ENCODE peak calls at places on chromosome 18, in four cellular contexts. M is HuH-7.5, O is Caki2, U is iPS-NIHi11. J is an unnamed sample.

GRCh38 chr18:70419526-70419925 is 130.7 kb downstream of the SOCS6 start:
- DNase-seq in O (no peak), M (no peak), U (no peak), J (no peak)

GRCh38 chr18:6781846-6782245 is 52.3 kb downstream of the ARHGAP28 start:
- DNase-seq in U (no peak), M (no peak), O (no peak), J (no peak)

GRCh38 chr18:8848541-8848940 is 143.2 kb downstream of the MTCL1 start:
- DNase-seq in M (no peak), O (no peak), U (no peak), J (no peak)

GRCh38 chr18:70249118-70249517 is 39.7 kb upstream of the SOCS6 start:
- DNase-seq in U (no peak), O (no peak), M (no peak), J (no peak)

GRCh38 chr18:10838594-10838993 is 310.8 kb downstream of the PIEZO2 start:
- DNase-seq in M (no peak), O (no peak), U (no peak), J (no peak)

GRCh38 chr18:48949051-48949605 is 1.6 kb downstream of the SMAD7 start:
- DNase-seq in O (peak), M (no peak), U (no peak), J (no peak)

GRCh38 chr18:42192251-42193248 is 237.5 kb downstream of the PIK3C3 start:
- DNase-seq in U (no peak), O (peak), M (no peak), J (no peak)

GRCh38 chr18:45793295-45793965 is 32.0 kb upstream of the SIGLEC15 start:
- DNase-seq in U (no peak), O (peak), M (no peak), J (no peak)

GRCh38 chr18:78721281-78721949 is 258.2 kb upstream of the SALL3 start:
- DNase-seq in M (no peak), U (peak), O (no peak), J (no peak)

GRCh38 chr18:3595282-3596273 is 145.6 kb downstream of the TGIF1 start:
- DNase-seq in O (peak), U (no peak), M (no peak), J (no peak)

GRCh38 chr18:48409591-48410094 is 460 bp upstream of the ZBTB7C start:
- DNase-seq in O (peak), M (no peak), U (peak), J (peak)

J was measured in HEK293T.